ENCODE peak calls at places on chromosomes 1 and 21, in seven cellular contexts. S is SK-N-SH, Z is H1, N is HCT116, K is K562, I is GM12878, C is HepG2. M is an unnamed sample.

GRCh38 chr1:232221790-232222499 is 408.0 kb downstream of the SIPA1L2 start:
- DNase-seq in S (no peak), C (no peak), K (no peak), Z (peak), N (peak), I (no peak), M (peak)

GRCh38 chr1:36156329-36157114 is 562 bp downstream of the MAP7D1 start:
- DNase-seq in I (no peak), N (no peak), K (peak), S (peak), C (no peak), Z (peak), M (no peak)

GRCh38 chr1:5597171-5597864 is 394.9 kb downstream of the NPHP4 start:
- DNase-seq in N (no peak), C (peak), S (peak), I (no peak), Z (no peak), K (no peak), M (no peak)

GRCh38 chr1:30521261-30521865 is 202.0 kb downstream of the MATN1 start:
- DNase-seq in Z (peak), K (no peak), I (no peak), N (no peak), S (no peak), C (no peak), M (no peak)

GRCh38 chr1:109253803-109254620 is 4.7 kb downstream of the CELSR2 start:
- DNase-seq in Z (no peak), N (no peak), I (no peak), C (peak), K (peak), S (peak), M (no peak)

GRCh38 chr1:34709547-34709946 is 45.3 kb upstream of the GJB5 start:
- DNase-seq in I (no peak), Z (peak), N (no peak), S (no peak), K (no peak), C (no peak), M (no peak)

GRCh38 chr1:245771521-245772281 is 616.9 kb downstream of the KIF26B start:
- DNase-seq in Z (no peak), S (peak), C (no peak), N (no peak), I (no peak), K (no peak), M (no peak)

GRCh38 chr1:60906039-60906438 is 176.3 kb upstream of the NFIA start:
- DNase-seq in C (no peak), S (no peak), K (no peak), N (no peak), I (no peak), Z (no peak), M (no peak)

GRCh38 chr1:100352267-100353072 is at the start of gene CDC14A:
- DNase-seq in N (peak), C (peak), S (peak), Z (peak), I (peak), K (peak), M (peak)

GRCh38 chr1:183903101-183903500 is 98.2 kb downstream of the RGL1 start:
- DNase-seq in C (no peak), K (no peak), S (no peak), I (no peak), Z (no peak), N (no peak), M (no peak)

GRCh38 chr1:35530946-35531345 is 26.3 kb downstream of the KIAA0319L start:
- DNase-seq in Z (no peak), K (no peak), C (no peak), S (no peak), N (no peak), I (no peak), M (no peak)

GRCh38 chr1:85366391-85366790 is 90.0 kb upstream of the BCL10 start:
- DNase-seq in I (no peak), K (no peak), S (no peak), C (no peak), N (no peak), Z (no peak), M (no peak)
- TF ChIP-seq SIN3A in I (no peak), K (no peak), S (no peak), C (no peak), N (no peak), Z (no peak), M (no peak)

GRCh38 chr1:44698138-44698537 is 23.6 kb downstream of the ARMH1 start:
- DNase-seq in C (no peak), K (no peak), I (no peak), Z (no peak), S (no peak), N (no peak), M (no peak)
- TF ChIP-seq SIN3A in C (no peak), K (no peak), I (no peak), Z (no peak), S (no peak), N (no peak), M (no peak)

GRCh38 chr1:207658408-207658807 is 13.5 kb downstream of the CR1L start:
- DNase-seq in Z (no peak), S (no peak), K (no peak), N (no peak), I (no peak), C (no peak), M (no peak)
- TF ChIP-seq SIN3A in Z (no peak), S (no peak), K (no peak), N (no peak), I (no peak), C (no peak), M (no peak)

GRCh38 chr1:96416111-96416595 is 305.4 kb upstream of the PTBP2 start:
- DNase-seq in Z (no peak), N (no peak), S (peak), K (no peak), I (no peak), C (no peak), M (peak)
- TF ChIP-seq SIN3A in Z (no peak), N (no peak), S (peak), K (no peak), I (no peak), C (no peak), M (no peak)

GRCh38 chr1:182301467-182302198 is 90.0 kb downstream of the GLUL start:
- DNase-seq in N (peak), S (no peak), I (no peak), C (peak), Z (no peak), K (peak), M (no peak)

GRCh38 chr1:182305861-182306260 is 85.7 kb downstream of the GLUL start:
- DNase-seq in I (no peak), N (no peak), K (no peak), C (no peak), S (no peak), Z (no peak), M (no peak)

GRCh38 chr1:182301026-182301436 is 90.6 kb downstream of the GLUL start:
- DNase-seq in N (no peak), S (no peak), C (no peak), Z (no peak), K (no peak), I (no peak), M (no peak)

GRCh38 chr1:182304218-182305016 is 87.2 kb downstream of the GLUL start:
- DNase-seq in K (no peak), C (no peak), Z (no peak), I (no peak), S (no peak), N (no peak), M (no peak)

GRCh38 chr1:182303778-182304177 is 87.8 kb downstream of the GLUL start:
- DNase-seq in S (no peak), I (peak), K (no peak), Z (no peak), N (no peak), C (no peak), M (no peak)
- TF ChIP-seq SIN3A in S (no peak), I (no peak), K (no peak), Z (no peak), N (no peak), C (no peak), M (no peak)

GRCh38 chr1:96362623-96363022 is 359.0 kb upstream of the PTBP2 start:
- DNase-seq in Z (no peak), S (no peak), K (no peak), C (peak), I (no peak), N (peak), M (peak)
- TF ChIP-seq SIN3A in Z (no peak), S (peak), K (no peak), C (no peak), I (no peak), N (peak), M (no peak)

DNA sequence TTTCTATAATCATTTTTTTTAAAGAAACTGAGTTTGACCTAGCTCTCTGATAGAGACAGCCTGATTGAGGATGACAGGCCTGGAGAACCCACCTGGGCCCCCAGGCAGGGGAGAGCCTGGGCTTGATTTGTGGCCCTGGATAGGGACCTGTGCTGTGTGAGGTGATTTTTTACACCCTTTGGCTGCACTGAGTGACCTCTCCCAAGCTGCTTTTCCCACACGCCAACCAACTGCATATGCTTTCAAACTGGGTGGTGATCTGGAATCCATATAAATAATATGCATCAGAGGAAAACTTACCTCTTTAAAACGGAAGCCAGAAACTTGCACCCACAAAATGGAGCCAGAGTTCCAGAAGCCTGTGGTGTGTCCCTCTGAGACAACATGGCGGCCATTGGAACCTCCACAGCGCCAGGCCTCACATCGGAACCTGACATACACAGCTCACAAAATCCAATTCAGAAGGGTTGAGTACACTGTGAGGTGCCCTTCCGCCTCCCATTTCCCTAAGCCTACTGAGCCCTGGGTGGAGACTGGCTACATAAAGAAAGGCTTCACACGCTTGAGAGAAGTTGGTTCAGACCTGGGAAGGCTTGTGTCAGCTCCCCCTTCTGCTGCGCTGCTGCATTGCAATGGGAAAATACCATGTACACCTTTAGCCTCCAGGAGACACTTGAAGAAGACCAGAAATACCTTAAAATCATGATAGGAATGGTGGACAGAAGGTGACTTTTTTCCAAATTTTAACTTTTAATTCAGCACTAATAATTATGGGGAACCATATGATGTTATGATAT is 160.7 kb downstream of the HHIPL2 start:
- DNase-seq in I (no peak), Z (peak), S (peak), N (peak), K (peak), C (peak), M (peak)
- TF ChIP-seq SIN3A in I (no peak), Z (no peak), S (no peak), N (no peak), K (no peak), C (no peak), M (no peak)

GRCh38 chr21:33039542-33039941 is 13.8 kb downstream of the OLIG2 start:
- DNase-seq in S (no peak), N (no peak), K (no peak), I (no peak), Z (no peak), C (no peak), M (no peak)
- TF ChIP-seq SIN3A in S (no peak), N (no peak), K (no peak), I (no peak), Z (no peak), C (no peak), M (no peak)

DNA sequence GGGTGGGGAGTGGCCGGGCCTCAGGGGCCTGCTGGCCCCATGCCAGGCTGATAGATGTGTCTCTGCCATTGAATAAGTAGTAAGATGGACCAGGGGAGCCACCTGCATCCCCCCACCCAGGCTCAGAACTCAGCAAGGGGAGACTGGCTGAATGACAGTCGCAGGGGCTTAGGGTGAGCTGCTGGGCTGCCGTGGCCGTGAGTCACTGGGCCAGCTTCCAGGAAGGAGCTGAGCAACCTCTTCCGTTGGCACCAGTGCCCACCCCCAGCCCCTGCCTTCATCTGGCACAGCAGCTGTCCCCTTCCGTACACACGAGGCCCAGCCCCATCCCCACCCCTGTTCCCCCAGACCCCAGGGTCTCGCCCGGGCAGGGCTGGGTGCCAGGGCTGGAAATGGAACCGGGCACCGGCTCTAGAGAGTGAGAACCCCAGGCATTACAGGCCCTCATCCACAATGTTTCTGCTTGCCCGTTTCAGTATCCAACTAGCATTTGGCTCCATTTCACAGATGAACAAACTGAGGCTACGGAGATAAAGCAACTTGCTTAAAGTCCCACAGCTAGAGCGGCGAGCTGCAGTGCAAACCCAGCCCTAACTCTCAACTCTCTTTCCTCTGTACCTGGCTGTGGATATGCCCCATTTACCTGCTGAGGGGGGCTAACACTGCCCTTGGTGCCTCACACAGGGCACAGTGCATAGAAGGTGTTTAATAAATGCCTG is 10.2 kb downstream of the WNT4 start:
- DNase-seq in K (no peak), N (no peak), I (no peak), S (no peak), Z (no peak), C (no peak), M (no peak)
- TF ChIP-seq SIN3A in K (no peak), N (no peak), I (no peak), S (no peak), Z (no peak), C (no peak), M (no peak)

DNA sequence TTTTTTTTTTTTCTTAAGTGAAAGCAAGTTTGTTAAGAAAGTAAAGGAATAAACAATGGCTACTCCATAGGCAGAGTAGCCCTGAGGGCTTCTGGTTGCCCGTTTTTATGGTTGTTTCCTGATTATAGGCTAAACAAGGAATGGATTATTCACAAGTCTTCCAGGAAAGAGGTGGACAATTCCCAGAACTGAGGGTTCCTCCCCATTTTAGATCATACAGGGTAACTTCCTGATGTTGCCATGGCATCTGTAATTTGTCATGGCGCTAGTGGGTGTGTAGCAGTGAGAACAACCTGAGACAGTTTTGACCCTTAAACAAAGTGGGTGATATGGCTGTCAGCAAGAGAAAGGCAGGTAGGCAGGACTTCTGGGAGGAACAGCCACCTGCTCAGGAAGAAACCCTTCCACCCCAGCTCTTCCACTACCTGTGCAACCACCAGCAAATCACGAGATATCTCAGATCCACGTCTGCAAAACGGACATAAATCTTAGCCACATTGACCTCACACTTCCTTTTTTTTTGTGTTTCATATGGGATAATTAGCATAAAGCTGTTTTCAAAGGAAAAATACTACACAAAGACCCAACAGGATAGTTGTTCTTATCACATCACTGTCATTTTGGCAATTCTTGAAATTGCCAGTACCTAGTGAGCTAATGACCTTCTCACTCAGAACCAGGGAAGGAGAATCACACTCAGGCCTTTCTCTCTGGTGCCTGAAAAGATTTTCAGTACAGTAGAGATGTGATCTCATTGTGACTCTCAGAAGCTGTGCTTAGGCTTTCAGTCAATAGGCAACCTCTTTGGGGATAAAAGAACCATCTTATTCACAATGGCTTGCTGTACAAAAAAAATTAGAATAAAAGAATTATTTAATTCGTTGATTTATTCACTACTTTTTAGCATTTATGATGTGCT is 34.9 kb upstream of the DUSP10 start:
- DNase-seq in Z (no peak), K (no peak), I (peak), C (no peak), N (no peak), S (no peak), M (no peak)
- TF ChIP-seq SIN3A in Z (no peak), K (no peak), I (no peak), C (no peak), N (no peak), S (no peak), M (no peak)

M was measured in Panc1.